ENCODE peak calls at places on chromosome 1, in five cellular contexts. One of them, this sample, is unnamed.

GRCh38 chr1:61980561-61980960 is 214.1 kb upstream of the L1TD1 start:
- DNase-seq in EL: no peak
- DNase-seq in HuH-7: no peak
- DNase-seq in neural crest cell: no peak
- DNase-seq in hepatocyte: no peak
- DNase-seq in this sample: no peak

GRCh38 chr1:47756411-47756810 is 240.8 kb downstream of the TRABD2B start:
- DNase-seq in EL: no peak
- DNase-seq in HuH-7: no peak
- DNase-seq in neural crest cell: no peak
- DNase-seq in hepatocyte: no peak
- DNase-seq in this sample: no peak

GRCh38 chr1:37158113-37158749 is 123.9 kb upstream of the GRIK3 start:
- DNase-seq in EL: no peak
- DNase-seq in HuH-7: no peak
- DNase-seq in neural crest cell: no peak
- DNase-seq in hepatocyte: no peak
- DNase-seq in this sample: no peak

GRCh38 chr1:20921285-20921684 is 134.2 kb upstream of the HP1BP3 start:
- DNase-seq in EL: peak; percentile 34
- DNase-seq in HuH-7: no peak
- DNase-seq in neural crest cell: no peak
- DNase-seq in hepatocyte: no peak
- DNase-seq in this sample: no peak

GRCh38 chr1:200029035-200029623 is 1.6 kb downstream of the NR5A2 start:
- DNase-seq in EL: peak; percentile 55
- DNase-seq in HuH-7: peak; percentile 63
- DNase-seq in neural crest cell: no peak
- DNase-seq in hepatocyte: peak; percentile 82
- DNase-seq in this sample: peak; percentile 70

GRCh38 chr1:204152310-204153044 is 633 bp upstream of the ETNK2 start:
- DNase-seq in EL: no peak
- DNase-seq in HuH-7: no peak
- DNase-seq in neural crest cell: no peak
- DNase-seq in hepatocyte: no peak
- DNase-seq in this sample: no peak

GRCh38 chr1:31669786-31670582 is 25.3 kb upstream of the PEF1 start:
- DNase-seq in EL: no peak
- DNase-seq in HuH-7: no peak
- DNase-seq in neural crest cell: no peak
- DNase-seq in hepatocyte: peak; percentile 67
- DNase-seq in this sample: no peak

GRCh38 chr1:24739241-24739640 is 6.0 kb upstream of the CLIC4 start:
- DNase-seq in EL: no peak
- DNase-seq in HuH-7: no peak
- DNase-seq in neural crest cell: no peak
- DNase-seq in hepatocyte: no peak
- DNase-seq in this sample: no peak

GRCh38 chr1:22790232-22791008 is 79.8 kb downstream of the EPHB2 start:
- DNase-seq in EL: no peak
- DNase-seq in HuH-7: peak; percentile 29
- DNase-seq in neural crest cell: no peak
- DNase-seq in hepatocyte: no peak
- DNase-seq in this sample: no peak

GRCh38 chr1:62746086-62746808 is 37.7 kb upstream of the ATG4C start:
- DNase-seq in EL: peak; percentile 64
- DNase-seq in HuH-7: peak; percentile 63
- DNase-seq in neural crest cell: no peak
- DNase-seq in hepatocyte: peak; percentile 50
- DNase-seq in this sample: peak; percentile 81

GRCh38 chr1:21232044-21232443 is 55.3 kb upstream of the EIF4G3 start:
- DNase-seq in EL: peak; percentile 72
- DNase-seq in HuH-7: peak; percentile 77
- DNase-seq in neural crest cell: peak; percentile 51
- DNase-seq in hepatocyte: peak; percentile 77
- DNase-seq in this sample: peak; percentile 66

GRCh38 chr1:26282694-26283019 is 2.8 kb downstream of the SH3BGRL3 start:
- DNase-seq in EL: no peak
- DNase-seq in HuH-7: no peak
- DNase-seq in neural crest cell: no peak
- DNase-seq in hepatocyte: no peak
- DNase-seq in this sample: no peak

GRCh38 chr1:155481761-155482160 is 80.8 kb downstream of the ASH1L start:
- DNase-seq in EL: no peak
- DNase-seq in HuH-7: no peak
- DNase-seq in neural crest cell: no peak
- DNase-seq in hepatocyte: no peak
- DNase-seq in this sample: no peak

GRCh38 chr1:10866314-10867091 is 70.1 kb upstream of the CASZ1 start:
- DNase-seq in EL: peak; percentile 34
- DNase-seq in HuH-7: peak; percentile 42
- DNase-seq in neural crest cell: peak; percentile 26
- DNase-seq in hepatocyte: peak; percentile 63
- DNase-seq in this sample: peak; percentile 42

GRCh38 chr1:8858888-8859706 is 19.4 kb downstream of the ENO1 start:
- DNase-seq in EL: peak; percentile 67
- DNase-seq in HuH-7: no peak
- DNase-seq in neural crest cell: peak; percentile 54
- DNase-seq in hepatocyte: peak; percentile 78
- DNase-seq in this sample: peak; percentile 84

GRCh38 chr1:231235526-231235925 is 5.5 kb upstream of the GNPAT start:
- DNase-seq in EL: no peak
- DNase-seq in HuH-7: no peak
- DNase-seq in neural crest cell: no peak
- DNase-seq in hepatocyte: no peak
- DNase-seq in this sample: no peak

GRCh38 chr1:145962157-145963102 is 1.9 kb downstream of the ANKRD34A start:
- DNase-seq in EL: peak; percentile 44
- DNase-seq in HuH-7: no peak
- DNase-seq in neural crest cell: no peak
- DNase-seq in hepatocyte: peak; percentile 31
- DNase-seq in this sample: peak; percentile 51